ENCODE peak calls at places on chromosomes 5 and 9, in ten cellular contexts. X is heart right ventricle; D is left ventricle myocardium inferior; N is frontal cortex; T is stimulated activated CD4-positive, alpha-beta T cell treated with anti-CD3 and anti-CD28 coated beads, TNF-alpha, amount 100 ng/mL, for 24 hours; B is kidney epithelial cell; C is uterus; Z is T47D; Y is activated T-helper 1 cell treated with Interleukin-2 at 50 U/mL for 16 hours; U is LHCN-M2. V is an unnamed sample.

GRCh38 chr9:20722221-20722620 is 38.2 kb downstream of the FOCAD start:
- DNase-seq in D (no peak), N (no peak), C (no peak), B (no peak), X (no peak), Y (no peak), U (no peak), T (no peak), Z (no peak), V (no peak)

GRCh38 chr9:127201731-127202130 is 62.8 kb upstream of the GARNL3 start:
- DNase-seq in C (no peak), D (peak), Y (no peak), N (no peak), X (no peak), T (no peak), B (no peak), Z (no peak), U (no peak), V (no peak)

GRCh38 chr5:138000102-138000723 is 32.7 kb downstream of the FAM13B start:
- DNase-seq in X (no peak), Z (no peak), Y (no peak), U (peak), B (peak), T (no peak), N (no peak), D (no peak), C (no peak), V (no peak)

GRCh38 chr9:8643464-8643863 is 843.9 kb upstream of the DMAC1 start:
- DNase-seq in C (no peak), B (no peak), D (no peak), Z (no peak), U (no peak), N (no peak), X (no peak), T (no peak), Y (no peak), V (no peak)

GRCh38 chr9:98045234-98046160 is 11.0 kb upstream of the NANS start:
- DNase-seq in N (no peak), X (no peak), D (no peak), U (peak), C (no peak), T (no peak), Y (no peak), B (no peak), Z (peak), V (no peak)

GRCh38 chr9:110650991-110651411 is 17.6 kb upstream of the MUSK start:
- DNase-seq in C (peak), Y (no peak), N (no peak), U (peak), D (no peak), Z (no peak), B (no peak), T (no peak), X (no peak), V (no peak)

GRCh38 chr9:89309608-89310485 is 1.1 kb upstream of the CKS2 start:
- DNase-seq in D (no peak), N (no peak), B (no peak), X (no peak), Z (no peak), U (no peak), Y (no peak), C (no peak), T (no peak), V (no peak)

GRCh38 chr9:101706929-101707328 is 31.5 kb downstream of the GRIN3A start:
- DNase-seq in Z (no peak), D (no peak), C (no peak), U (no peak), N (no peak), B (no peak), Y (no peak), T (no peak), X (no peak), V (no peak)

GRCh38 chr5:104904561-104904960 is 1342.0 kb upstream of the NUDT12 start:
- DNase-seq in B (no peak), N (no peak), Z (no peak), Y (no peak), D (no peak), T (no peak), C (no peak), U (no peak), X (no peak), V (no peak)

GRCh38 chr9:12884736-12885395 is 110.0 kb downstream of the LURAP1L start:
- DNase-seq in X (no peak), N (peak), U (peak), B (peak), T (no peak), Z (peak), D (no peak), Y (no peak), C (no peak), V (peak)

V was measured in NCI-H2227 treated with DMSO at 0.1 percent for 48 hours.